ENCODE peak calls at places on chromosomes 5 and 9, in seven cellular contexts. Z is transverse colon, A is heart left ventricle, H is psoas muscle, S is ovary, O is IMR-90, M is keratinocyte. W is an unnamed sample.

GRCh38 chr9:91536211-91536691 is 112.6 kb upstream of the NFIL3 start:
- DNase-seq in A (no peak), M (no peak), Z (peak; percentile 72), H (no peak), O (peak; percentile 90), S (no peak), W (peak; percentile 2)

GRCh38 chr5:43336159-43336558 is 22.9 kb upstream of the HMGCS1 start:
- DNase-seq in A (no peak), M (no peak), O (no peak), Z (no peak), S (no peak), H (no peak), W (no peak)

GRCh38 chr5:116575635-116576042 is 1.0 kb upstream of the SEMA6A start:
- DNase-seq in H (no peak), O (no peak), M (peak; percentile 25), Z (peak; percentile 29), A (peak; percentile 28), S (peak; percentile 69), W (peak; percentile 55)

GRCh38 chr9:13717356-13718057 is 438.0 kb upstream of the MPDZ start:
- DNase-seq in Z (no peak), A (no peak), O (peak; percentile 7), M (no peak), S (no peak), H (no peak), W (no peak)

GRCh38 chr9:80157561-80157983 is 585.8 kb downstream of the TLE4 start:
- DNase-seq in A (no peak), Z (no peak), H (no peak), S (no peak), O (peak; percentile 67), M (no peak), W (no peak)

GRCh38 chr9:133463234-133463863 is 3.6 kb downstream of the CACFD1 start:
- DNase-seq in A (no peak), M (no peak), S (no peak), Z (no peak), H (no peak), O (no peak), W (no peak)

GRCh38 chr9:137247135-137247915 is 3.8 kb upstream of the STPG3 start:
- DNase-seq in M (no peak), H (no peak), O (no peak), S (no peak), Z (no peak), A (no peak), W (peak; percentile 71)

GRCh38 chr9:91001146-91001611 is 199.6 kb downstream of the SYK start:
- DNase-seq in Z (no peak), A (no peak), M (peak; percentile 99), O (peak; percentile 61), S (no peak), H (no peak), W (peak; percentile 73)

GRCh38 chr9:2745560-2746380 is 28.5 kb downstream of the KCNV2 start:
- DNase-seq in M (no peak), Z (no peak), O (no peak), H (no peak), S (no peak), A (no peak), W (no peak)

GRCh38 chr5:15752886-15753285 is 252.9 kb downstream of the FBXL7 start:
- DNase-seq in H (peak; percentile 41), O (peak; percentile 51), M (no peak), S (peak; percentile 60), A (peak; percentile 77), Z (no peak), W (peak; percentile 29)

GRCh38 chr5:126376443-126376842 is 46.8 kb upstream of the GRAMD2B start:
- DNase-seq in H (no peak), Z (no peak), S (no peak), M (no peak), A (no peak), O (no peak), W (peak; percentile 25)

GRCh38 chr5:88683506-88684135 is 199.4 kb downstream of the MEF2C start:
- DNase-seq in O (no peak), H (no peak), S (no peak), A (no peak), Z (no peak), M (no peak), W (no peak)
- TF ChIP-seq CTCF in O (no peak), H (no peak), S (no peak), A (no peak), Z (no peak), M (no peak), W (no peak)

GRCh38 chr5:157554180-157555030 is 21.2 kb downstream of the ADAM19 start:
- DNase-seq in Z (no peak), M (no peak), H (no peak), O (no peak), A (no peak), S (no peak), W (no peak)

GRCh38 chr5:157555031-157555640 is 20.4 kb downstream of the ADAM19 start:
- DNase-seq in O (no peak), H (no peak), Z (no peak), A (no peak), M (no peak), S (no peak), W (no peak)

GRCh38 chr5:157558681-157559080 is 16.9 kb downstream of the ADAM19 start:
- DNase-seq in Z (no peak), S (no peak), O (no peak), H (no peak), A (no peak), M (no peak), W (no peak)

GRCh38 chr5:157558089-157558595 is 17.4 kb downstream of the ADAM19 start:
- DNase-seq in H (no peak), Z (no peak), A (no peak), O (peak; percentile 86), S (no peak), M (no peak), W (no peak)

DNA sequence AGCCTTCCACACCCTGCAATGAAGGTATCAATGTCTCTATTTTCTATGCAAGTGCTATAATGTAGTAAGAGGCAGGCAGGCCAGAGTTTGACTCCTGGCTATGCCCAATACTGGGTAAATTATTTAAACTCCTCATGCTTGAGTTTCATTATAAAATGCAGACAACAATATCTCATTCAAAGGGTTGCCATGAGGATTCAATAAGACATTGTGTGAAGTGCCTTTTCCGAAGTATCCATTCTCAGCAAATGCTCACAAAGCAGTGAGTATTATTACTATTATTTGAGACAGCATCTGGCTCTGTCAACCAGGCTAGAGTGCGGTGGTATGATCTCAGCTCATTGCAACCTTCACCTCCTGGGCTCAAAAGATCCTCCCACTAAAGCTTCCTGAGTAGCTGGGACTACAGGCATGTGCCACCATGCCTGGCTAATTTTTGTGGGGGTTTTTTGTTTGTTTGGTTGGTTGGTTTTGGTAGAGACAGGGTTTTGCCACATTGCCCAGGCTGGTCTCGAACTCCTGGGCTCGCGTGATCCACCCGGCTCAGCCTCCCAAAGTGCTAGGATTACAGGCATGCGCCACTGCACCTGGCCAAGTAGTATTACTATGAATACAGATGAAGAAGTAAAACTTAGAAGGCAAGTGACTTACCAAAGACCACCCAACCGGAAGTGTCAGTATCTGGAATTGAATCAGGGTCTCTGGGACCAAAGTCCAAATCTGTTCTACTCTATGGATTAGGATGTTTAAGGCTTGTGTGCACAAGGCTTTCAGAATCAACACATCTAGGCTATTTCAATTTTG is 18.8 kb downstream of the ADAM19 start:
- DNase-seq in M (no peak), H (no peak), O (no peak), S (no peak), A (no peak), Z (no peak), W (no peak)
- H3K4me1 ChIP-seq in M (peaks cover 29% of the 10 kb centered on the region), H (peaks cover 64% of the 10 kb centered on the region), O (peaks cover 40% of the 10 kb centered on the region), S (no peaks in the 10 kb centered on the region), A (peaks cover 41% of the 10 kb centered on the region), Z (peaks cover 35% of the 10 kb centered on the region), W (peaks cover 6% of the 10 kb centered on the region)

GRCh38 chr5:55989860-55990259 is 4.9 kb downstream of the IL6ST start:
- DNase-seq in A (no peak), M (no peak), O (no peak), H (no peak), Z (no peak), S (no peak), W (no peak)

GRCh38 chr5:55993628-55994501 is 898 bp downstream of the IL6ST start:
- DNase-seq in O (no peak), S (no peak), A (no peak), H (no peak), M (no peak), Z (no peak), W (no peak)

GRCh38 chr5:55994502-55994997 is at the start of gene IL6ST:
- DNase-seq in A (peak; percentile 75), H (no peak), M (no peak), O (peak; percentile 93), S (no peak), Z (peak; percentile 60), W (peak; percentile 72)

GRCh38 chr5:55993013-55993412 is 1.8 kb downstream of the IL6ST start:
- DNase-seq in O (peak; percentile 48), A (no peak), S (no peak), Z (no peak), M (no peak), H (no peak), W (no peak)

GRCh38 chr5:55991768-55992486 is 2.8 kb downstream of the IL6ST start:
- DNase-seq in S (no peak), Z (no peak), O (no peak), H (no peak), M (no peak), A (no peak), W (no peak)
- TF ChIP-seq CTCF in S (no peak), Z (no peak), O (no peak), H (no peak), M (no peak), A (no peak), W (no peak)

GRCh38 chr5:5046680-5047502 is 93.2 kb upstream of the ADAMTS16 start:
- DNase-seq in M (no peak), A (no peak), H (no peak), Z (no peak), S (no peak), O (no peak), W (no peak)
- H3K4me1 ChIP-seq in M (no peaks in the 10 kb centered on the region), A (no peaks in the 10 kb centered on the region), H (no peaks in the 10 kb centered on the region), Z (no peaks in the 10 kb centered on the region), S (no peaks in the 10 kb centered on the region), O (no peaks in the 10 kb centered on the region), W (no peaks in the 10 kb centered on the region)

GRCh38 chr5:133978943-133979342 is 10.5 kb upstream of the C5orf15 start:
- DNase-seq in H (no peak), S (no peak), O (no peak), Z (no peak), M (no peak), A (no peak), W (no peak)

GRCh38 chr5:133977858-133978257 is 9.4 kb upstream of the C5orf15 start:
- DNase-seq in O (peak; percentile 85), A (no peak), M (no peak), H (no peak), Z (no peak), S (no peak), W (no peak)

GRCh38 chr5:133983674-133984073 is 15.2 kb upstream of the C5orf15 start:
- DNase-seq in O (no peak), A (no peak), Z (no peak), S (no peak), M (no peak), H (no peak), W (no peak)

GRCh38 chr5:133980652-133981051 is 12.2 kb upstream of the C5orf15 start:
- DNase-seq in M (no peak), A (no peak), S (no peak), Z (no peak), H (no peak), O (no peak), W (no peak)

GRCh38 chr5:133981714-133982113 is 13.3 kb upstream of the C5orf15 start:
- DNase-seq in O (no peak), H (no peak), A (no peak), S (no peak), M (no peak), Z (no peak), W (no peak)
- TF ChIP-seq CTCF in O (no peak), H (no peak), A (no peak), S (no peak), M (no peak), Z (no peak), W (no peak)

W was measured in thyroid gland.